ENCODE peak calls at places on chromosomes 11 and 22, in ten cellular contexts. O is stomach; A is HT1080; Y is GM13977; F is cardiac septum; G is effector memory CD8-positive, alpha-beta T cell; J is small intestine; Q is psoas muscle; L is upper lobe of left lung; P is H9. C is an unnamed sample.

GRCh38 chr22:35914665-35915476 is 113.8 kb downstream of the RBFOX2 start:
- DNase-seq in O (peak), A (peak), Y (no peak), F (no peak), G (no peak), J (peak), Q (no peak), L (peak), P (peak), C (peak)

GRCh38 chr11:2885017-2885675 is 429 bp downstream of the CDKN1C start:
- DNase-seq in O (peak), A (peak), Y (peak), F (no peak), G (no peak), J (peak), Q (peak), L (peak), P (no peak), C (no peak)

GRCh38 chr11:69333149-69333710 is 39.3 kb downstream of the MYEOV start:
- DNase-seq in O (peak), A (no peak), Y (no peak), F (no peak), G (no peak), J (no peak), Q (no peak), L (peak), P (no peak), C (no peak)

GRCh38 chr11:81658722-81659121 is 1074.9 kb downstream of the FAM181B start:
- DNase-seq in O (no peak), A (peak), Y (peak), F (no peak), G (no peak), J (no peak), Q (no peak), L (peak), P (peak), C (no peak)

GRCh38 chr11:83773950-83774880 is 488.0 kb upstream of the CCDC90B start:
- DNase-seq in O (no peak), A (peak), Y (no peak), F (no peak), G (no peak), J (no peak), Q (no peak), L (no peak), P (no peak), C (no peak)

GRCh38 chr11:24935059-24935458 is 438.2 kb downstream of the LUZP2 start:
- DNase-seq in O (no peak), A (no peak), Y (no peak), F (no peak), G (no peak), J (no peak), Q (no peak), L (no peak), P (no peak), C (no peak)

GRCh38 chr11:85941380-85941973 is 86.3 kb downstream of the CCDC83 start:
- DNase-seq in O (peak), A (peak), Y (peak), F (no peak), G (no peak), J (peak), Q (peak), L (peak), P (peak), C (peak)

GRCh38 chr11:130631119-130631518 is 182.7 kb downstream of the ADAMTS15 start:
- DNase-seq in O (no peak), A (peak), Y (no peak), F (no peak), G (no peak), J (no peak), Q (no peak), L (no peak), P (no peak), C (peak)

GRCh38 chr11:89159974-89160373 is 17.7 kb upstream of the TYR start:
- DNase-seq in O (no peak), A (no peak), Y (no peak), F (no peak), G (no peak), J (no peak), Q (no peak), L (no peak), P (no peak), C (no peak)

GRCh38 chr22:25797891-25798290 is 55.9 kb downstream of the MYO18B start:
- DNase-seq in O (no peak), A (no peak), Y (no peak), F (peak), G (no peak), J (no peak), Q (no peak), L (no peak), P (no peak), C (no peak)

GRCh38 chr11:102734650-102735049 is 9.9 kb upstream of the MMP8 start:
- DNase-seq in O (no peak), A (no peak), Y (no peak), F (no peak), G (no peak), J (no peak), Q (no peak), L (no peak), P (no peak), C (no peak)

GRCh38 chr22:21054046-21054713 is 8.4 kb downstream of the LRRC74B start:
- DNase-seq in O (no peak), A (no peak), Y (no peak), F (no peak), G (no peak), J (no peak), Q (no peak), L (no peak), P (no peak), C (no peak)

GRCh38 chr11:35166369-35167360 is 27.7 kb downstream of the CD44 start:
- DNase-seq in O (no peak), A (peak), Y (no peak), F (no peak), G (peak), J (no peak), Q (peak), L (no peak), P (no peak), C (peak)

GRCh38 chr11:66727883-66728759 is 895 bp downstream of the SPTBN2 start:
- DNase-seq in O (no peak), A (no peak), Y (peak), F (no peak), G (no peak), J (no peak), Q (no peak), L (no peak), P (no peak), C (no peak)

C was measured in kidney epithelial cell.